ENCODE peak calls at places on chromosomes 12 and 14, in nine cellular contexts. E is KG1, G is NCI-H510A treated with DMSO at 0.1 percent for 48 hours, V is WTC11, K is RWPE1, Z is natural killer cell, P is EL, Q is psoas muscle, R is uterus. U is an unnamed sample.

GRCh38 chr12:124567035-124567672 is at the start of gene NCOR2:
- DNase-seq in E (no peak), G (no peak), V (no peak), K (no peak), Z (peak), P (peak), Q (peak), R (peak), U (no peak)

GRCh38 chr12:89731614-89732013 is 23.0 kb upstream of the ATP2B1 start:
- DNase-seq in E (no peak), G (no peak), V (no peak), K (no peak), Z (no peak), P (peak), Q (no peak), R (no peak), U (no peak)

GRCh38 chr14:52873096-52873495 is 77.8 kb downstream of the FERMT2 start:
- DNase-seq in E (no peak), G (no peak), V (no peak), K (no peak), Z (no peak), P (no peak), Q (no peak), R (no peak), U (no peak)

GRCh38 chr14:30298266-30298795 is 260.6 kb upstream of the G2E3 start:
- DNase-seq in E (no peak), G (no peak), V (no peak), K (no peak), Z (no peak), P (no peak), Q (no peak), R (no peak), U (no peak)

GRCh38 chr12:34286934-34287333 is 264.6 kb downstream of the ALG10 start:
- DNase-seq in E (no peak), G (no peak), V (no peak), K (no peak), Z (no peak), P (no peak), Q (no peak), R (peak), U (peak)

GRCh38 chr12:25728196-25728595 is 175.1 kb upstream of the LMNTD1 start:
- DNase-seq in E (no peak), G (no peak), V (no peak), K (no peak), Z (no peak), P (no peak), Q (no peak), R (no peak), U (no peak)

GRCh38 chr14:21781543-21781942 is 107.9 kb upstream of the OR4E1 start:
- DNase-seq in E (no peak), G (no peak), V (no peak), K (no peak), Z (no peak), P (no peak), Q (no peak), R (no peak), U (no peak)

GRCh38 chr14:21026988-21027315 is 2.1 kb upstream of the NDRG2 start:
- DNase-seq in E (no peak), G (no peak), V (no peak), K (no peak), Z (no peak), P (no peak), Q (peak), R (peak), U (no peak)